ENCODE peak calls at places on chromosomes 6 and 20, in four cellular contexts. L, Z, Q and C are unnamed samples.

GRCh38 chr6:93779086-93779858 is 359.9 kb upstream of the EPHA7 start:
- DNase-seq in Q (no peak), L (no peak), Z (no peak), C (peak; percentile 84)

GRCh38 chr6:154615483-154616025 is 105.1 kb upstream of the CNKSR3 start:
- DNase-seq in Z (no peak), L (peak; percentile 97), Q (peak; percentile 60), C (peak; percentile 89)

GRCh38 chr20:60001027-60001567 is 42.9 kb downstream of the CDH26 start:
- DNase-seq in Z (no peak), L (no peak), Q (no peak), C (no peak)

GRCh38 chr20:44832724-44833123 is 22.4 kb upstream of the RIMS4 start:
- DNase-seq in L (no peak), Q (no peak), Z (no peak), C (no peak)

GRCh38 chr6:166029506-166029905 is 138.1 kb downstream of the TBXT start:
- DNase-seq in Z (no peak), L (no peak), Q (no peak), C (no peak)

GRCh38 chr20:10131612-10132345 is 86.9 kb upstream of the SNAP25 start:
- DNase-seq in Z (no peak), L (peak; percentile 74), Q (no peak), C (peak; percentile 9)

GRCh38 chr6:43893073-43893472 is 123.1 kb downstream of the VEGFA start:
- DNase-seq in Q (no peak), Z (no peak), L (no peak), C (no peak)

GRCh38 chr6:54291146-54291545 is 17.1 kb upstream of the TINAG start:
- DNase-seq in Q (no peak), Z (no peak), L (no peak), C (peak; percentile 76)

GRCh38 chr6:160101262-160102205 is 20.1 kb upstream of the SLC22A1 start:
- DNase-seq in Q (peak; percentile 88), Z (no peak), L (no peak), C (no peak)

GRCh38 chr20:19958923-19959322 is 58.2 kb upstream of the NAA20 start:
- DNase-seq in Z (no peak), L (no peak), Q (no peak), C (no peak)

GRCh38 chr20:12327205-12327604 is 409.5 kb downstream of the BTBD3 start:
- DNase-seq in Z (no peak), L (no peak), Q (no peak), C (peak; percentile 25)

GRCh38 chr6:108626777-108627176 is 66.1 kb downstream of the FOXO3 start:
- DNase-seq in Q (no peak), Z (no peak), L (no peak), C (no peak)

GRCh38 chr6:148407372-148407771 is 64.7 kb downstream of the SASH1 start:
- DNase-seq in Z (no peak), L (no peak), Q (no peak), C (peak; percentile 88)

GRCh38 chr20:58683132-58683531 is 9.5 kb upstream of the NPEPL1 start:
- DNase-seq in Q (no peak), Z (no peak), L (no peak), C (no peak)

GRCh38 chr6:20403766-20404640 is 2.3 kb downstream of the E2F3 start:
- DNase-seq in Z (no peak), Q (peak; percentile 66), L (no peak), C (peak; percentile 63)

GRCh38 chr6:165219629-165220028 is 89.8 kb downstream of the C6orf118 start:
- DNase-seq in Q (no peak), Z (no peak), L (no peak), C (no peak)

GRCh38 chr6:13998356-13998755 is 73.6 kb downstream of the RNF182 start:
- DNase-seq in Z (no peak), L (no peak), Q (no peak), C (no peak)

GRCh38 chr6:144063744-144064401 is 31.5 kb downstream of the SF3B5 start:
- DNase-seq in L (peak; percentile 92), Q (peak; percentile 95), Z (no peak), C (peak; percentile 84)

GRCh38 chr20:51350941-51351631 is 191.4 kb downstream of the NFATC2 start:
- DNase-seq in Q (no peak), L (no peak), Z (no peak), C (peak; percentile 61)

DNA sequence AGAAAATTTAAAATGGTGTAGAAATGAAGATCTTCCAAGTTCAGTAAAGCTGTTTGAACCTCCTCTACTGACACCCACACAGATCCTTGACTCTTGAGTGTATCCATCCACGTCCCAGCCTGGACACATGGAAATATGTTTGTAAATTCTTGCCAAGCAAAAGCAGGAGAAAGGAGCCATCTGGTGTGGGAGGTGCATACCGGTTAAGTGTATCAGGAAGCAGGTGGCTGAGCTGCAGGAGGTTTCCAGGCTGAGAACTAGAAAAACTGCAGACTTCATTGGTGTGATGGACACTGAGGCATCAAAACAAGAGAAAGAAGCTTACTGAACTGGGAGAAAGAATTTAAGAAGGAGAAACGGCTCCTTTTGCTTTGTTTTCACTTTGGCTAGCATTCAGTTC is 229.9 kb upstream of the GRIK2 start:
- DNase-seq in L (no peak), Q (no peak), Z (no peak), C (peak; percentile 6)
- TF ChIP-seq CTCF in L (no peak), Q (no peak), Z (no peak), C (no peak)

GRCh38 chr6:150599199-150600002 is at the start of gene PLEKHG1:
- DNase-seq in Q (peak; percentile 32), L (peak; percentile 63), Z (no peak), C (peak; percentile 81)
- H3K27ac ChIP-seq in Q (no peak within 1 kb of the TSS), L (peak within 1 kb of the TSS; percentile 65), Z (peak within 1 kb of the TSS; percentile 86), C (no peak within 1 kb of the TSS)

GRCh38 chr6:149862901-149863595 is 1.1 kb downstream of the LRP11 start:
- DNase-seq in L (peak; percentile 85), Q (peak; percentile 53), Z (peak; percentile 88), C (peak; percentile 76)

GRCh38 chr6:149861603-149862423 is 2.3 kb downstream of the LRP11 start:
- DNase-seq in Z (peak; percentile 54), L (no peak), Q (no peak), C (no peak)

GRCh38 chr6:149863846-149864577 is at the start of gene LRP11:
- DNase-seq in Z (peak; percentile 79), Q (peak; percentile 98), L (peak; percentile 90), C (peak; percentile 85)

GRCh38 chr6:149864578-149865535 is 698 bp upstream of the LRP11 start:
- DNase-seq in Q (peak; percentile 68), Z (peak; percentile 93), L (peak; percentile 54), C (peak; percentile 61)

DNA sequence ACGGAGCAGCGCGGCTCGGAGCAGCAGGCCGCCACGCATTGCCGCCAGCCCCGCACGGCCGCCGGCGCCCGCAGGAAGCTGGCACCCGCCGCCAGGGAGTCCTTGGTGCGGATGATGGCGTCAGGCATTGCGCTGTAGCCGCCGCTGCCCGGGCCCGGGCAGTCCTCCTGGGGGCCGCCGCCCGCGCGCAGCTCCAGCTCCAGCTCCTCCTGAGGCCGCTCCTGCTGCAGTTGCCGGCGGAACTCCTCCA is 638 bp downstream of the LRP11 start:
- DNase-seq in L (no peak), Q (no peak), Z (no peak), C (no peak)
- TF ChIP-seq CTCF in L (no peak), Q (no peak), Z (no peak), C (no peak)

DNA sequence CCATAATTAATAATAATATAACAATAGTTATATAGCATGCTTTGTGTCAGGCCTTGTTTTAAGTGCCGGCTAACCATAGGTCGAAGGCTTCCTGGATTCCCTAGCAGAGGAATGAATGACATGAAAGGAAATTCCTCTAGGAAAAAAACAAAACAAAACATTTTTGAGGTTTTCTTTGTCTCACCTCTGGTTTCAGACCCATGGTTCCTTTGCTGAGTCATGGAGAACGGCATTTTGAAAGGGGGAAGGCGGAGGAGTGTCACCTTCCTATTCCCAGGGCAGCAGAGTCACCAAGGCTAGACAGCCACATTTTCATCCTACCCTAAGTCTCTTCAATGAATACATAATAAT is 25.3 kb upstream of the CCND3 start:
- DNase-seq in L (no peak), Z (no peak), Q (peak; percentile 82), C (no peak)
- H3K27ac ChIP-seq in L (no peak overlapping the region), Z (no peak overlapping the region), Q (peak overlapping the region; percentile 81), C (no peak overlapping the region)

DNA sequence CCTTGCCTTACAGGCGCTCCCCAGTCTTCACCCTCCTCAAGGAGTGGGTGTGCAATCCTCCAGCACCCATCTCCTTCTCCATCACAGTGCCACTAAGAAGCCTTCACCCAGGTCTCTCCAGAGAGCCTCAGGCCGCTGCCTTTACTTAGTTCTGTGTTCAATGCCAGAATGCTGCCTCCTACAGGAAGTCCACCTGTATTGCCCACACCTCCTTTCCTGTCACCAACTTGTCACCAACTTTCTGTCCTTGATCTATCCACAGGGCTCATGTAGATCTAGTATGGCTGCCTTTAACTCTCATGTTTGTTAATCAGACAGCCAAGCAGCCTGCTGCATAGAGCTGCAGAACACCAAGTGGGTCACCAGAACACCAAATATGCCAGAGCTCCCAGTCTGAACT is 546 bp upstream of the LST1 start:
- DNase-seq in Q (peak; percentile 62), L (no peak), Z (no peak), C (no peak)
- TF ChIP-seq CTCF in Q (peak; percentile 74), L (no peak), Z (no peak), C (peak; percentile 16)

GRCh38 chr20:25254571-25254970 is 6.7 kb downstream of the PYGB start:
- DNase-seq in Q (no peak), L (no peak), Z (no peak), C (no peak)

GRCh38 chr20:25253606-25254275 is 5.9 kb downstream of the PYGB start:
- DNase-seq in Z (no peak), Q (no peak), L (no peak), C (no peak)

GRCh38 chr20:25251558-25251957 is 3.7 kb downstream of the PYGB start:
- DNase-seq in L (no peak), Z (no peak), Q (no peak), C (no peak)

GRCh38 chr20:25252226-25252625 is 4.3 kb downstream of the PYGB start:
- DNase-seq in Z (no peak), Q (no peak), L (no peak), C (no peak)

GRCh38 chr20:25252686-25253421 is 5.0 kb downstream of the PYGB start:
- DNase-seq in Q (no peak), Z (no peak), L (no peak), C (no peak)
- H3K27ac ChIP-seq in Q (no peak overlapping the region), Z (no peak overlapping the region), L (no peak overlapping the region), C (peak overlapping the region; percentile 97)

GRCh38 chr6:3529232-3529631 is 72.4 kb upstream of the SLC22A23 start:
- DNase-seq in L (no peak), Z (peak; percentile 72), Q (no peak), C (no peak)
- TF ChIP-seq CTCF in L (no peak), Z (no peak), Q (no peak), C (no peak)